ENCODE peak calls at places on chromosomes 1 and 21, in four cellular contexts. D, G, Q and R are unnamed samples.

GRCh38 chr1:205477759-205478247 is 22.0 kb upstream of the BLACAT1 start:
- DNase-seq in D (peak), G (peak), Q (peak), R (peak)

GRCh38 chr1:25768999-25769398 is 31.0 kb upstream of the SELENON start:
- DNase-seq in D (no peak), G (no peak), Q (no peak), R (no peak)

GRCh38 chr1:85240174-85240601 is 19.3 kb downstream of the C1orf52 start:
- DNase-seq in D (peak), G (no peak), Q (no peak), R (no peak)

GRCh38 chr1:232767381-232768074 is 37.7 kb upstream of the MAP10 start:
- DNase-seq in D (peak), G (peak), Q (no peak), R (peak)

GRCh38 chr1:24996456-24996855 is 66.4 kb upstream of the RUNX3 start:
- DNase-seq in D (no peak), G (no peak), Q (no peak), R (no peak)

GRCh38 chr21:15431053-15431452 is 298.7 kb upstream of the USP25 start:
- DNase-seq in D (no peak), G (no peak), Q (no peak), R (no peak)

GRCh38 chr1:230401763-230402294 is 24.3 kb downstream of the PGBD5 start:
- DNase-seq in D (peak), G (peak), Q (no peak), R (no peak)

GRCh38 chr1:50774759-50775351 is 185.2 kb downstream of the FAF1 start:
- DNase-seq in D (peak), G (no peak), Q (no peak), R (peak)

GRCh38 chr1:156801409-156802121 is 15.1 kb downstream of the SH2D2A start:
- DNase-seq in D (peak), G (peak), Q (no peak), R (peak)

GRCh38 chr1:31871703-31872102 is 55.9 kb upstream of the SPOCD1 start:
- DNase-seq in D (no peak), G (no peak), Q (no peak), R (no peak)

GRCh38 chr1:218473527-218473926 is 128.4 kb downstream of the TGFB2 start:
- DNase-seq in D (peak), G (no peak), Q (no peak), R (no peak)

GRCh38 chr21:40300300-40300699 is 433.1 kb downstream of the PCP4 start:
- DNase-seq in D (no peak), G (no peak), Q (no peak), R (no peak)

GRCh38 chr1:17892851-17893250 is 137.7 kb downstream of the ACTL8 start:
- DNase-seq in D (no peak), G (no peak), Q (no peak), R (no peak)

GRCh38 chr1:156489166-156489934 is 11.2 kb downstream of the MEF2D start:
- DNase-seq in D (no peak), G (no peak), Q (peak), R (no peak)

GRCh38 chr1:67609942-67610341 is 75.1 kb upstream of the GADD45A start:
- DNase-seq in D (no peak), G (no peak), Q (no peak), R (no peak)

GRCh38 chr1:34060901-34061415 is 104.1 kb downstream of the CSMD2 start:
- DNase-seq in D (peak), G (no peak), Q (peak), R (no peak)

GRCh38 chr1:92065042-92065441 is 10.2 kb downstream of the SETSIP start:
- DNase-seq in D (no peak), G (no peak), Q (no peak), R (no peak)

GRCh38 chr1:56477164-56478111 is 101.9 kb downstream of the PLPP3 start:
- DNase-seq in D (peak), G (no peak), Q (peak), R (no peak)

GRCh38 chr1:194774535-194774934 is 1588.1 kb upstream of the B3GALT2 start:
- DNase-seq in D (no peak), G (no peak), Q (no peak), R (no peak)

GRCh38 chr1:1684031-1684681 is 8.4 kb downstream of the SLC35E2B start:
- DNase-seq in D (no peak), G (no peak), Q (no peak), R (no peak)

GRCh38 chr1:178134061-178134460 is 40.2 kb downstream of the RASAL2 start:
- DNase-seq in D (peak), G (no peak), Q (peak), R (peak)

GRCh38 chr1:204307334-204307883 is 52.3 kb downstream of the PLEKHA6 start:
- DNase-seq in D (peak), G (no peak), Q (no peak), R (no peak)

GRCh38 chr1:196535727-196536126 is 72.5 kb downstream of the KCNT2 start:
- DNase-seq in D (peak), G (no peak), Q (no peak), R (peak)

GRCh38 chr1:4756851-4757580 is 102.6 kb downstream of the AJAP1 start:
- DNase-seq in D (no peak), G (no peak), Q (no peak), R (no peak)

GRCh38 chr1:32272557-32273388 is 19.1 kb upstream of the HDAC1 start:
- DNase-seq in D (no peak), G (no peak), Q (no peak), R (no peak)

GRCh38 chr1:235391879-235392278 is 24.7 kb downstream of the TBCE start:
- DNase-seq in D (no peak), G (no peak), Q (no peak), R (no peak)

GRCh38 chr1:245860681-245861552 is 646.2 kb downstream of the SMYD3 start:
- DNase-seq in D (peak), G (no peak), Q (no peak), R (no peak)

GRCh38 chr21:44891631-44892031 is 18.1 kb upstream of the PTTG1IP start:
- DNase-seq in D (no peak), G (no peak), Q (no peak), R (no peak)

GRCh38 chr1:38487398-38487797 is 372.2 kb downstream of the RRAGC start:
- DNase-seq in D (no peak), G (no peak), Q (no peak), R (no peak)

GRCh38 chr1:228405200-228405978 is 1.2 kb downstream of the TRIM11 start:
- DNase-seq in D (peak), G (no peak), Q (no peak), R (no peak)

GRCh38 chr21:38327984-38328383 is 71.2 kb downstream of the KCNJ15 start:
- DNase-seq in D (peak), G (no peak), Q (no peak), R (no peak)

GRCh38 chr1:27346991-27347627 is 5.3 kb downstream of the SYTL1 start:
- DNase-seq in D (no peak), G (no peak), Q (no peak), R (no peak)

GRCh38 chr1:27351541-27352107 is 9.8 kb downstream of the SYTL1 start:
- DNase-seq in D (no peak), G (no peak), Q (no peak), R (no peak)

GRCh38 chr1:27350673-27351540 is 9.1 kb downstream of the SYTL1 start:
- DNase-seq in D (no peak), G (no peak), Q (peak), R (no peak)

GRCh38 chr1:27348861-27349783 is 7.3 kb downstream of the SYTL1 start:
- DNase-seq in D (no peak), G (no peak), Q (no peak), R (no peak)

DNA sequence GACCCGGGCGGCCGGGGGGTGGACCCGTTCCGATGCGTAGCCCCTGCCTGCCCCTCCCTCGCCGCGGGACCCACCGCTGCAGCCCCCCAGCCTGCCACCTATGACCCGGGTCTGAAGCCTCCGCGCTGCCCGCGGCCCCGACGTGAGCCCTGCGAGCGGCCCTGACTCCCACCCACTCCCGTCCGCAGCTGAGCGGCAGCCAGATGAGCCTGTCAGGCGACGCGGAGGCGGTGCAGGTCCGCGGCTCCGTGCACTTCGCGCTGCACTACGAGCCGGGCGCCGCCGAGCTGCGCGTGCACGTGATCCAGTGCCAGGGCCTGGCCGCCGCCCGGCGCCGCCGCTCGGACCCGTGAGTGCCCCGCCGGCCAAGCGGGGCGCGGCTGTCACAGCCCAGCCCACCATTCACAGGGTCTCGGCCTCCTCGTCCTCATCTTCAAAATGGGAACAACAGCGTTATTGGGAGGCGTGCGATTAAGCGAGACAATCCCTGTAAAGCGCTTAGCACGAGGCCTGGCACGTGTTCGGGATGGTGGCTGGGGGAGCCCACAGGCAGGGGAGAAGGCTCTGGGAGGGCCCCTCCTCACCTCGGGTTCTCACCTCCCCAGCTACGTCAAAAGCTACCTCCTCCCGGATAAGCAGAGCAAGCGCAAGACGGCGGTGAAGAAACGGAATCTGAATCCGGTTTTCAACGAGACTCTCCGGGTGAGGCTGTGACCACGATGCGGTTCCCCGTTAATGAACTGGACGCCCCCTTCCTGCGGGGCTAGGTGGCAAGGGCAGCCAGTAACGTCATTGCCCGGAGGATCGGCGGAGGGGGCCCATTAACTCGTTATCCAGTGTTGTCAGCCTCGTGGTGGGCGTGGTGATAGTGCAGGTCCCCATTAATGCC is 8.2 kb downstream of the SYTL1 start:
- DNase-seq in D (peak), G (peak), Q (peak), R (no peak)
- TF ChIP-seq CTCF in D (no peak), G (no peak), Q (no peak), R (no peak)

GRCh38 chr1:150808134-150808533 is at the start of gene CTSK:
- DNase-seq in D (peak), G (no peak), Q (peak), R (no peak)
- H3K4me3 ChIP-seq in D (peak), G (peak), Q (peak), R (peak)

GRCh38 chr1:153513023-153513422 is 22.8 kb downstream of the S100A6 start:
- DNase-seq in D (no peak), G (no peak), Q (no peak), R (no peak)
- TF ChIP-seq CTCF in D (no peak), G (no peak), Q (no peak), R (no peak)

GRCh38 chr1:108561731-108562326 is 1.9 kb downstream of the EEIG2 start:
- DNase-seq in D (peak), G (no peak), Q (peak), R (no peak)

GRCh38 chr1:108559215-108560142 is at the start of gene EEIG2:
- DNase-seq in D (peak), G (peak), Q (peak), R (peak)

GRCh38 chr1:108561145-108561458 is 1.2 kb downstream of the EEIG2 start:
- DNase-seq in D (no peak), G (no peak), Q (no peak), R (no peak)

GRCh38 chr1:108560430-108561144 is 687 bp downstream of the EEIG2 start:
- DNase-seq in D (peak), G (no peak), Q (peak), R (no peak)

GRCh38 chr1:108560143-108560429 is 186 bp downstream of the EEIG2 start:
- DNase-seq in D (no peak), G (no peak), Q (no peak), R (no peak)
- H3K4me3 ChIP-seq in D (peak), G (peak), Q (peak), R (peak)

GRCh38 chr1:61078611-61079010 is 3.8 kb upstream of the NFIA start:
- DNase-seq in D (peak), G (no peak), Q (no peak), R (no peak)

GRCh38 chr1:61079276-61079897 is 3.0 kb upstream of the NFIA start:
- DNase-seq in D (no peak), G (no peak), Q (no peak), R (no peak)

GRCh38 chr1:61080408-61081134 is 1.8 kb upstream of the NFIA start:
- DNase-seq in D (peak), G (no peak), Q (no peak), R (no peak)

GRCh38 chr1:61081135-61081636 is 1.2 kb upstream of the NFIA start:
- DNase-seq in D (peak), G (no peak), Q (no peak), R (no peak)

DNA sequence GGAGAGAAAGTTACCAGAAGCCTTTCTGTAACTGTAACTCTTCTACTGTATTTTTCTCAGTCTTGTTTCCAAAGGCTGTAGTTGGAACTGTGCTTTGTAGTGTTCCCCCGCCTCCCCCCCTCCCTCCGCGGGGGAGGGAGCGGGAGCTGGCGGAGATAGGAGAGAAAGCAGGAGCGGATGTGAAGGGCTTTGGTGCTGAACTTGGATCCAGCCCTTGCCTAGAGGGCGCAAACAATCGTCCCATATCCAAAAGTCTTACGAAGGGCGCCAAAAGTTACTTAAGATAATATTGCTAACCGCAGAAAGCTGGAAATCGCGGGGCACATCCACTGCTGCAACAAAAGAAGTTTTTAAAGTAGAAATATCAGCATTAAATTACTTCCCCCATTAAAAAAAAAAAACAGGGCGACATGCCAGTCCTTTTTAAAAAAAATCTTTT is 2.4 kb upstream of the NFIA start:
- DNase-seq in D (peak), G (peak), Q (peak), R (peak)
- TF ChIP-seq CTCF in D (peak), G (peak), Q (no peak), R (no peak)

GRCh38 chr1:226233293-226233692 is 9.8 kb downstream of the MIXL1 start:
- DNase-seq in D (no peak), G (no peak), Q (no peak), R (no peak)
- H3K4me3 ChIP-seq in D (no peak), G (no peak), Q (no peak), R (no peak)

GRCh38 chr1:36351222-36351977 is 28.0 kb upstream of the EVA1B start:
- DNase-seq in D (peak), G (peak), Q (no peak), R (peak)
- TF ChIP-seq CTCF in D (peak), G (no peak), Q (no peak), R (no peak)